ENCODE peak calls at places on chromosomes 16 and 17, in six cellular contexts. Y, S, A, E, N and G are unnamed samples. For H3K4me1, the result is how much of the 10 kb centered on the place peaks cover.

GRCh38 chr16:75580-76501 is 2.2 kb upstream of the MPG start:
- ATAC-seq in Y (peak), S (peak), A (no peak), E (peak), N (peak), G (peak)

GRCh38 chr16:2856061-2856670 is 1.8 kb downstream of the PRSS22 start:
- ATAC-seq in Y (peak), S (peak), A (peak), E (no peak), N (peak), G (no peak)

GRCh38 chr16:66054095-66054494 is 312.4 kb upstream of the CDH5 start:
- ATAC-seq in Y (no peak), S (no peak), A (no peak), E (no peak), N (no peak), G (no peak)

GRCh38 chr17:43170766-43171681 is at the start of gene NBR1:
- ATAC-seq in Y (peak), S (peak), A (peak), E (peak), N (peak), G (peak)

GRCh38 chr17:12974319-12974661 is 43.5 kb downstream of the ELAC2 start:
- ATAC-seq in Y (no peak), S (no peak), A (no peak), E (no peak), N (no peak), G (no peak)

GRCh38 chr17:82241926-82242697 is 13.3 kb downstream of the SLC16A3 start:
- ATAC-seq in Y (peak), S (peak), A (peak), E (peak), N (peak), G (peak)

GRCh38 chr16:66899310-66899944 is 19.1 kb downstream of the PDP2 start:
- ATAC-seq in Y (no peak), S (peak), A (no peak), E (no peak), N (peak), G (peak)

GRCh38 chr16:77169650-77170236 is 21.2 kb upstream of the MON1B start:
- ATAC-seq in Y (peak), S (peak), A (no peak), E (peak), N (peak), G (no peak)

GRCh38 chr17:77373298-77374169 is 232.8 kb downstream of the SEC14L1 start:
- ATAC-seq in Y (peak), S (peak), A (peak), E (peak), N (no peak), G (peak)
- TF ChIP-seq POLR2AphosphoS5 in Y (no peak), S (no peak), A (no peak), E (no peak), N (no peak), G (no peak)

DNA sequence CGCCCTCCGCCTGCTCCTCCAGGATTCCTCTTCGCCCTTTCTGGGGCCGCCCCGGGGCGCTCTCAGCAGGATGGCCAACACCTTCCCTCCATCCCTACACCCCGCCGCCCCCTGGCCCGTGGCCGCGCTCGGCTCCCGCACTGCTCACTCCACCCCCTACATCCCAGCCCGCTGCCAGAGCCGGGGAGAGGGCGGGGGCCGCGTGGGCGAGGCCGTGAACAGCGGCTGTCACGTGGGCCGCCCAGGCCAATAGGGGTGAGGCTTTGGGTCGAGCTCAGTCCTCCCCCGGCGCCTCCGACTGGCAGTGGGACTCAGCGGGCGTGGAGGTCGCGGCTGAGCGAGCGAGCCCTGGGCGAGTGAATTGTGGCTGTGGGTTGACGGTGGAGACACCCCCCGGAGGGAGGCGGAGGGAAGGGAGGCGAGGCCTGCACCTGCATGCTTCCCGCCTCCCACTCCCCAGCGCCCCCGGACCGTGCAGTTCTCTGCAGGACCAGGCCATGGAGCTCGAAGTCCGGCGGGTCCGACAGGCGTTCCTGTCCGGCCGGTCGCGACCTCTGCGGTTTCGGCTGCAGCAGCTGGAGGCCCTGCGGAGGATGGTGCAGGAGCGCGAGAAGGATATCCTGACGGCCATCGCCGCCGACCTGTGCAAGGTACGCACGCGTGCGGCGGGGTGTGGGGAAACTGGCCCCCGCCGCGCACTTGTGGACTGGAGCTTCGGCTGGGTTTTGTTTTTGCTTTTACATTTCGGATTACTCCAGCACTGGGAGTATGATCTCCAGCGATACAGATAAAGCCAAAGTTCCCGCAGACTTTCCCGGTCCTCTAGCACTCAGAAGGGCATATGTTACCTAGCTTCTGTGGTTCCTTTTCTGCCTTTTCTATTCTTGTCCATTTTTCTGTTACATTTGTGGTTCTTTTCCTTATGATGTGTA is at the start of gene ALDH3A2:
- ATAC-seq in Y (peak), S (peak), A (peak), E (peak), N (peak), G (peak)
- TF ChIP-seq CTCF in Y (no peak), S (peak), A (peak), E (peak), N (no peak), G (peak)

GRCh38 chr16:84209989-84210388 is 19.0 kb downstream of the ADAD2 start:
- ATAC-seq in Y (no peak), S (no peak), A (no peak), E (no peak), N (no peak), G (no peak)
- H3K4me1 ChIP-seq in Y (under half), S (under half), A (under half), E (under half), N (under half), G (under half)

GRCh38 chr16:72658888-72659717 is 388.8 kb downstream of the ZFHX3 start:
- ATAC-seq in Y (no peak), S (no peak), A (no peak), E (no peak), N (no peak), G (no peak)
- TF ChIP-seq POLR2AphosphoS5 in Y (no peak), S (no peak), A (no peak), E (no peak), N (no peak), G (no peak)

GRCh38 chr17:75878174-75878998 is at the start of gene TRIM47:
- ATAC-seq in Y (peak), S (peak), A (peak), E (peak), N (peak), G (peak)
- TF ChIP-seq CTCF in Y (no peak), S (no peak), A (no peak), E (peak), N (peak), G (no peak)

GRCh38 chr17:49755681-49756283 is 8.1 kb downstream of the FAM117A start:
- ATAC-seq in Y (no peak), S (no peak), A (no peak), E (peak), N (peak), G (no peak)
- H3K4me1 ChIP-seq in Y (under half), S (under half), A (under half), E (under half), N (under half), G (under half)

GRCh38 chr16:83956336-83957289 is 3.6 kb downstream of the OSGIN1 start:
- ATAC-seq in Y (peak), S (peak), A (peak), E (no peak), N (peak), G (no peak)
- TF ChIP-seq POLR2AphosphoS5 in Y (no peak), S (no peak), A (no peak), E (no peak), N (no peak), G (no peak)

GRCh38 chr16:85978976-85979375 is 80.0 kb downstream of the IRF8 start:
- ATAC-seq in Y (no peak), S (no peak), A (no peak), E (no peak), N (no peak), G (no peak)

GRCh38 chr16:85978291-85978775 is 79.4 kb downstream of the IRF8 start:
- ATAC-seq in Y (no peak), S (no peak), A (no peak), E (no peak), N (no peak), G (no peak)

GRCh38 chr16:85980686-85981085 is 81.7 kb downstream of the IRF8 start:
- ATAC-seq in Y (no peak), S (no peak), A (no peak), E (no peak), N (no peak), G (no peak)

GRCh38 chr16:85981826-85982562 is 83.0 kb downstream of the IRF8 start:
- ATAC-seq in Y (no peak), S (no peak), A (no peak), E (no peak), N (no peak), G (no peak)

GRCh38 chr16:85979605-85980004 is 80.6 kb downstream of the IRF8 start:
- ATAC-seq in Y (no peak), S (peak), A (no peak), E (no peak), N (peak), G (no peak)
- TF ChIP-seq CTCF in Y (no peak), S (no peak), A (no peak), E (no peak), N (no peak), G (no peak)

GRCh38 chr17:74244128-74244527 is 29.9 kb upstream of the DNAI2 start:
- ATAC-seq in Y (no peak), S (no peak), A (no peak), E (no peak), N (no peak), G (no peak)
- H3K4me1 ChIP-seq in Y (under half), S (under half), A (under half), E (under half), N (under half), G (under half)